ENCODE peak calls at places on chromosomes 16 and 17, in six cellular contexts. P is IMR-90, H is epithelial cell of esophagus, Z is NCI-H1105, Y is HL-60, V is SJSA1. E is an unnamed sample.

GRCh38 chr17:56603486-56604238 is 10.2 kb downstream of the NOG start:
- DNase-seq in P (peak), H (no peak), Z (no peak), Y (no peak), V (no peak), E (no peak)

GRCh38 chr17:76371656-76372628 is 12.5 kb upstream of the SPHK1 start:
- DNase-seq in P (peak), H (peak), Z (no peak), Y (no peak), V (peak), E (no peak)

GRCh38 chr16:4369006-4369766 is 2.5 kb upstream of the VASN start:
- DNase-seq in P (peak), H (peak), Z (no peak), Y (no peak), V (no peak), E (peak)

GRCh38 chr17:298791-299450 is 53.7 kb downstream of the RPH3AL start:
- DNase-seq in P (no peak), H (no peak), Z (no peak), Y (no peak), V (no peak), E (no peak)

GRCh38 chr17:69335018-69335417 is 8.1 kb upstream of the ABCA5 start:
- DNase-seq in P (peak), H (peak), Z (no peak), Y (peak), V (no peak), E (no peak)

GRCh38 chr16:67857547-67858233 is 10.2 kb upstream of the CENPT start:
- DNase-seq in P (peak), H (peak), Z (no peak), Y (no peak), V (peak), E (peak)

GRCh38 chr17:80358131-80358530 is 56.8 kb upstream of the ENDOV start:
- DNase-seq in P (no peak), H (no peak), Z (no peak), Y (no peak), V (no peak), E (no peak)

GRCh38 chr16:48963306-48963705 is 318.3 kb downstream of the CBLN1 start:
- DNase-seq in P (peak), H (peak), Z (no peak), Y (no peak), V (peak), E (no peak)

GRCh38 chr16:4651842-4652241 is 27.2 kb downstream of the MGRN1 start:
- DNase-seq in P (no peak), H (no peak), Z (no peak), Y (no peak), V (no peak), E (no peak)

GRCh38 chr17:2878751-2879254 is 82.6 kb downstream of the RAP1GAP2 start:
- DNase-seq in P (no peak), H (no peak), Z (no peak), Y (no peak), V (no peak), E (no peak)

GRCh38 chr16:87119748-87120147 is 197.4 kb downstream of the C16orf95 start:
- DNase-seq in P (no peak), H (no peak), Z (no peak), Y (no peak), V (no peak), E (no peak)

GRCh38 chr17:58084317-58084981 is 1.2 kb downstream of the DYNLL2 start:
- DNase-seq in P (no peak), H (peak), Z (peak), Y (no peak), V (no peak), E (peak)

GRCh38 chr16:30948087-30948955 is 547 bp upstream of the ORAI3 start:
- DNase-seq in P (peak), H (peak), Z (peak), Y (no peak), V (peak), E (peak)

GRCh38 chr17:17579691-17580090 is 11.8 kb downstream of the PEMT start:
- DNase-seq in P (no peak), H (no peak), Z (no peak), Y (no peak), V (no peak), E (peak)

GRCh38 chr17:53032861-53033271 is 789.9 kb upstream of the KIF2B start:
- DNase-seq in P (peak), H (peak), Z (peak), Y (no peak), V (no peak), E (no peak)

GRCh38 chr17:45432405-45433113 is at the start of gene ARHGAP27:
- DNase-seq in P (no peak), H (peak), Z (no peak), Y (peak), V (peak), E (peak)

GRCh38 chr16:79334127-79334526 is 266.4 kb downstream of the MAF start:
- DNase-seq in P (no peak), H (no peak), Z (no peak), Y (no peak), V (no peak), E (no peak)

GRCh38 chr16:86225905-86226371 is 284.4 kb upstream of the FOXF1 start:
- DNase-seq in P (peak), H (no peak), Z (no peak), Y (no peak), V (peak), E (no peak)